ENCODE peak calls at places on chromosomes 16 and 17, in four cellular contexts. E is H9, C is neuronal stem cell, P is IMR-90. U is an unnamed sample.

GRCh38 chr17:1539811-1540210 is 22.8 kb downstream of the PITPNA start:
- DNase-seq in C (no peak), P (no peak), E (no peak), U (no peak)

GRCh38 chr17:42456223-42457106 is 2.2 kb upstream of the ATP6V0A1 start:
- DNase-seq in C (no peak), E (no peak), P (peak; percentile 83), U (peak; percentile 86)

GRCh38 chr17:79740413-79740812 is 9.7 kb downstream of the ENPP7 start:
- DNase-seq in C (no peak), E (no peak), P (no peak), U (peak; percentile 17)

GRCh38 chr17:76382803-76383644 is 1.4 kb upstream of the SPHK1 start:
- DNase-seq in P (peak; percentile 78), C (peak; percentile 82), E (peak; percentile 86), U (peak; percentile 76)

GRCh38 chr16:29898786-29899515 is 399 bp downstream of the SEZ6L2 start:
- DNase-seq in E (peak; percentile 87), P (no peak), C (peak; percentile 33), U (peak; percentile 24)

GRCh38 chr17:59838196-59838911 is 54.4 kb downstream of the TUBD1 start:
- DNase-seq in P (no peak), C (no peak), E (no peak), U (no peak)

GRCh38 chr16:12122202-12122601 is 145.7 kb downstream of the SNX29 start:
- DNase-seq in C (no peak), E (no peak), P (no peak), U (no peak)

GRCh38 chr16:70453891-70454220 is 539 bp upstream of the FCSK start:
- DNase-seq in E (no peak), P (no peak), C (peak; percentile 62), U (no peak)

GRCh38 chr17:77400445-77400870 is 259.7 kb downstream of the SEC14L1 start:
- DNase-seq in P (no peak), C (no peak), E (peak; percentile 81), U (no peak)

GRCh38 chr17:38616361-38616760 is 10.6 kb upstream of the SRCIN1 start:
- DNase-seq in P (no peak), C (no peak), E (no peak), U (no peak)

GRCh38 chr16:84404936-84405640 is 36.8 kb downstream of the ATP2C2 start:
- DNase-seq in E (no peak), C (no peak), P (no peak), U (no peak)

GRCh38 chr16:70700101-70701020 is 14.5 kb upstream of the MTSS2 start:
- DNase-seq in P (no peak), C (no peak), E (no peak), U (peak; percentile 36)

GRCh38 chr16:78004501-78004900 is 17.8 kb upstream of the CLEC3A start:
- DNase-seq in E (no peak), P (no peak), C (no peak), U (no peak)
- H2BK120ac ChIP-seq in E (no peak overlapping the region), P (no peak overlapping the region), C (no peak overlapping the region), U (no peak overlapping the region)

GRCh38 chr17:37543527-37544122 is 53.9 kb downstream of the DUSP14 start:
- DNase-seq in P (no peak), E (no peak), C (no peak), U (no peak)
- H3K4me2 ChIP-seq in P (no peak overlapping the region), E (no peak overlapping the region), C (no peak overlapping the region), U (no peak overlapping the region)

GRCh38 chr16:56547949-56548567 is 16.8 kb upstream of the MT4 start:
- DNase-seq in P (no peak), C (no peak), E (no peak), U (peak; percentile 6)

GRCh38 chr16:56551796-56552738 is 12.8 kb upstream of the MT4 start:
- DNase-seq in E (no peak), P (no peak), C (no peak), U (no peak)

GRCh38 chr16:56549744-56550385 is 15.0 kb upstream of the MT4 start:
- DNase-seq in E (no peak), C (no peak), P (peak; percentile 28), U (peak; percentile 24)

GRCh38 chr16:56542039-56542438 is 22.2 kb upstream of the BBS2 start:
- DNase-seq in P (no peak), E (no peak), C (no peak), U (no peak)

GRCh38 chr16:56547120-56547948 is 17.5 kb upstream of the MT4 start:
- DNase-seq in P (peak; percentile 85), C (peak; percentile 82), E (peak; percentile 77), U (peak; percentile 80)
- H2BK120ac ChIP-seq in P (peak overlapping the region; percentile 44), C (no peak overlapping the region), E (no peak overlapping the region), U (no peak overlapping the region)

GRCh38 chr16:28165549-28166046 is 46.2 kb downstream of the XPO6 start:
- DNase-seq in P (no peak), C (no peak), E (no peak), U (no peak)
- H3K4me2 ChIP-seq in P (no peak overlapping the region), C (no peak overlapping the region), E (no peak overlapping the region), U (no peak overlapping the region)

GRCh38 chr17:29012535-29012934 is 6.7 kb upstream of the SEZ6 start:
- DNase-seq in E (no peak), P (no peak), C (no peak), U (peak; percentile 6)

GRCh38 chr17:29010129-29010528 is 4.3 kb upstream of the SEZ6 start:
- DNase-seq in C (no peak), P (no peak), E (no peak), U (no peak)

GRCh38 chr17:29007456-29008455 is 1.9 kb upstream of the SEZ6 start:
- DNase-seq in E (no peak), C (no peak), P (peak; percentile 7), U (peak; percentile 21)

GRCh38 chr17:29008591-29008990 is 2.8 kb upstream of the SEZ6 start:
- DNase-seq in C (no peak), P (no peak), E (no peak), U (no peak)

DNA sequence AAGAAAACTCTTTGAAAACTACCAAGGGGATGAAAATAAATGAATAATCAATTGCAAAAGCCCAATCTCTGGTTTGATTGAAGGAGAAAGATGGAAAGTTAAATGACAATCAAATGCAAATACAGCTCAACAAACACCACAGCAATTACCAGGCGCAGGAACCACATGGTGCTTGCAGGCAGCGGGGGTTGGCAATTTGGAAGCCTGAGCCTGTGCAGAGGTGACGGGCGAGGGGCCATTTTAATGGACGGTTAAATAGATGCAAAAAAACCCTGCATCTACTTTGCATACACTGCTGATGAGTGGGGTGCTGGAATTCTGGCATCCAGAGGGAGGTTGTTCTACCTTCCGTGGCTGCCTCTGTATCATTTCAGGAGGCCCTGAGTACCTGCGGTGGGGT is 4.8 kb upstream of the SEZ6 start:
- DNase-seq in P (no peak), C (no peak), E (no peak), U (no peak)
- H2BK120ac ChIP-seq in P (no peak overlapping the region), C (no peak overlapping the region), E (no peak overlapping the region), U (no peak overlapping the region)

DNA sequence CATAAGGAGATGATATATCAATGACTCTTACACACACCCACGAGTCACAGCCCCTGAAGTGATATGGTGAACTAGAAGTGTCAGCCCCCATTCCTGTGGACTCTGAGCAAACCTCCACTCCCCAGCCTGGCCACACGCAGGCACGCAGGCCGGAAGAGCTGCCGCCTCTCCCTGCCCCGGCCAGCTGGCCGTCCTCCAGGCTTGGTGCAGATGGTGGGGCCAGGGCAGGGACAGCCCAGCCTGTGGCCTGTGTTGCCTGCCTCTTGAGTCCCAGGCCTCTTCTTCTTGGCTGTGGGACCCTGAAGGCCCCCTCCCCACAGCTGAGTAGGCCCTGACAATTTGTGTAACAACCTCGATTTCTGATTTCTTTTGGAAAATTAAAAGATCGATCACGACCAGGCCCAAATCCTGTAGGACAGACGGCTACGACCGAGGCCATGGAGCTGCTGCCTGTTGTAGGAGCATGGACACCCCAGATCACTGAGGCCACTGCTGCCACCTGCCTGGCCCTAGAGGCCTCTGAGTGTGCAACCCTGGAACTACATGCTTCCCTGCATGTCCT is 10.0 kb upstream of the MPRIP start:
- DNase-seq in E (no peak), P (peak; percentile 89), C (no peak), U (peak; percentile 94)
- H3K4me2 ChIP-seq in E (no peak overlapping the region), P (peak overlapping the region; percentile 29), C (no peak overlapping the region), U (no peak overlapping the region)

GRCh38 chr17:48908853-48909394 is 717 bp downstream of the UBE2Z start:
- DNase-seq in C (peak; percentile 89), E (peak; percentile 99), P (peak; percentile 85), U (peak; percentile 90)
- H2BK120ac ChIP-seq in C (no peak overlapping the region), E (no peak overlapping the region), P (peak overlapping the region; percentile 42), U (peak overlapping the region; percentile 99)